ENCODE peak calls at places on chromosomes 12 and 14, in eight cellular contexts. W is Panc1, V is RPMI7951, O is epithelial cell of esophagus, G is PC-3, Z is cardiac muscle cell, D is cardiac fibroblast, Y is GDM1. M is an unnamed sample.

GRCh38 chr14:102672410-102672960 is 80.0 kb downstream of the RCOR1 start:
- DNase-seq in W (no peak), V (no peak), O (no peak), G (no peak), Z (no peak), D (no peak), Y (no peak), M (no peak)

GRCh38 chr12:75666980-75667359 is 155.6 kb upstream of the KRR1 start:
- DNase-seq in W (no peak), V (peak; percentile 73), O (no peak), G (no peak), Z (no peak), D (peak; percentile 67), Y (no peak), M (no peak)

GRCh38 chr12:2248901-2249381 is 196.2 kb downstream of the CACNA1C start:
- DNase-seq in W (no peak), V (peak; percentile 84), O (no peak), G (no peak), Z (no peak), D (peak; percentile 53), Y (no peak), M (no peak)

GRCh38 chr14:68110989-68111704 is 291.6 kb downstream of the RAD51B start:
- DNase-seq in W (no peak), V (peak; percentile 19), O (no peak), G (no peak), Z (no peak), D (no peak), Y (no peak), M (no peak)

GRCh38 chr12:91811481-91812287 is 334.0 kb downstream of the BTG1 start:
- DNase-seq in W (peak; percentile 33), V (peak; percentile 47), O (peak; percentile 64), G (peak; percentile 72), Z (peak; percentile 71), D (peak; percentile 79), Y (peak; percentile 17), M (peak; percentile 55)

GRCh38 chr14:93752980-93753561 is 35.2 kb downstream of the PRIMA1 start:
- DNase-seq in W (no peak), V (peak; percentile 34), O (no peak), G (no peak), Z (no peak), D (no peak), Y (no peak), M (no peak)

GRCh38 chr14:95386536-95386935 is 66.8 kb upstream of the CLMN start:
- DNase-seq in W (no peak), V (no peak), O (no peak), G (no peak), Z (no peak), D (no peak), Y (no peak), M (no peak)

GRCh38 chr12:106118-106561 is 39.6 kb downstream of the IQSEC3 start:
- DNase-seq in W (no peak), V (no peak), O (no peak), G (no peak), Z (no peak), D (peak; percentile 32), Y (no peak), M (no peak)

GRCh38 chr12:109134186-109134917 is 18.0 kb downstream of the ACACB start:
- DNase-seq in W (no peak), V (peak; percentile 51), O (peak; percentile 3), G (peak; percentile 63), Z (peak; percentile 36), D (peak; percentile 43), Y (no peak), M (no peak)

GRCh38 chr12:56591111-56591510 is 39.0 kb downstream of the BAZ2A start:
- DNase-seq in W (no peak), V (no peak), O (no peak), G (no peak), Z (no peak), D (no peak), Y (no peak), M (no peak)

GRCh38 chr12:53070901-53071492 is 8.2 kb downstream of the SPRYD3 start:
- DNase-seq in W (no peak), V (no peak), O (no peak), G (no peak), Z (peak; percentile 55), D (no peak), Y (no peak), M (no peak)

GRCh38 chr12:50685641-50686040 is 78.3 kb upstream of the ATF1 start:
- DNase-seq in W (no peak), V (no peak), O (no peak), G (no peak), Z (no peak), D (no peak), Y (no peak), M (no peak)

GRCh38 chr12:128994869-128995268 is 141.6 kb downstream of the GLT1D1 start:
- DNase-seq in W (no peak), V (no peak), O (no peak), G (no peak), Z (no peak), D (no peak), Y (no peak), M (no peak)

GRCh38 chr12:123031171-123031845 is 50.8 kb downstream of the ARL6IP4 start:
- DNase-seq in W (no peak), V (no peak), O (peak; percentile 18), G (no peak), Z (no peak), D (no peak), Y (no peak), M (no peak)

GRCh38 chr14:102516531-102517411 is 7.2 kb upstream of the ANKRD9 start:
- DNase-seq in W (no peak), V (peak; percentile 35), O (peak; percentile 29), G (peak; percentile 50), Z (peak; percentile 79), D (peak; percentile 32), Y (peak; percentile 42), M (peak; percentile 34)

GRCh38 chr14:65206448-65207096 is 104.3 kb upstream of the MAX start:
- DNase-seq in W (no peak), V (peak; percentile 63), O (peak; percentile 76), G (peak; percentile 78), Z (no peak), D (peak; percentile 80), Y (peak; percentile 15), M (no peak)

GRCh38 chr12:79360936-79361335 is 329.8 kb downstream of the PAWR start:
- DNase-seq in W (no peak), V (no peak), O (no peak), G (no peak), Z (no peak), D (no peak), Y (no peak), M (no peak)

GRCh38 chr12:39935275-39935674 is 170.6 kb downstream of the SLC2A13 start:
- DNase-seq in W (no peak), V (peak; percentile 0), O (peak; percentile 57), G (no peak), Z (no peak), D (peak; percentile 78), Y (no peak), M (no peak)

GRCh38 chr14:68987653-68988036 is 8.5 kb upstream of the ACTN1 start:
- DNase-seq in W (no peak), V (no peak), O (no peak), G (no peak), Z (no peak), D (no peak), Y (no peak), M (no peak)

GRCh38 chr12:50924439-50925341 is 27.7 kb upstream of the HIGD1C start:
- DNase-seq in W (no peak), V (peak; percentile 94), O (peak; percentile 85), G (peak; percentile 78), Z (peak; percentile 79), D (peak; percentile 96), Y (peak; percentile 76), M (no peak)

GRCh38 chr14:87869619-87870583 is 123.1 kb downstream of the GALC start:
- DNase-seq in W (no peak), V (peak; percentile 15), O (peak; percentile 89), G (peak; percentile 60), Z (no peak), D (peak; percentile 65), Y (no peak), M (no peak)

GRCh38 chr12:32512379-32512778 is 113.0 kb downstream of the FGD4 start:
- DNase-seq in W (no peak), V (no peak), O (no peak), G (no peak), Z (no peak), D (no peak), Y (no peak), M (no peak)

M was measured in T follicular helper cell.